ENCODE peak calls at places on chromosomes 3 and 15, in six cellular contexts. One of them, this sample, is unnamed. For H3K9me3 and H3K4me1, the result is how much of the 10 kb centered on the place peaks cover.

GRCh38 chr3:197181751-197182150 is 116.7 kb downstream of the DLG1 start:
- DNase-seq in heart left ventricle: peak
- DNase-seq in fibroblast of lung: peak
- DNase-seq in hepatocyte: peak
- DNase-seq in psoas muscle: peak
- DNase-seq in mammary epithelial cell: no peak
- DNase-seq in this sample: no peak

GRCh38 chr3:11385908-11386307 is 113.7 kb downstream of the ATG7 start:
- DNase-seq in fibroblast of lung: no peak
- DNase-seq in mammary epithelial cell: peak
- DNase-seq in psoas muscle: no peak
- DNase-seq in hepatocyte: no peak
- DNase-seq in heart left ventricle: no peak
- DNase-seq in this sample: no peak

GRCh38 chr15:92882697-92883642 is 17.2 kb upstream of the CHD2 start:
- DNase-seq in heart left ventricle: peak
- DNase-seq in mammary epithelial cell: no peak
- DNase-seq in psoas muscle: peak
- DNase-seq in fibroblast of lung: no peak
- DNase-seq in hepatocyte: peak
- DNase-seq in this sample: peak

GRCh38 chr3:3984053-3984452 is 184.8 kb downstream of the LRRN1 start:
- DNase-seq in psoas muscle: no peak
- DNase-seq in heart left ventricle: no peak
- DNase-seq in mammary epithelial cell: no peak
- DNase-seq in fibroblast of lung: no peak
- DNase-seq in hepatocyte: no peak
- DNase-seq in this sample: no peak

GRCh38 chr3:17580901-17581300 is 161.5 kb downstream of the TBC1D5 start:
- DNase-seq in heart left ventricle: no peak
- DNase-seq in fibroblast of lung: no peak
- DNase-seq in hepatocyte: no peak
- DNase-seq in psoas muscle: no peak
- DNase-seq in mammary epithelial cell: no peak
- DNase-seq in this sample: no peak

GRCh38 chr15:53434174-53434678 is 325.2 kb downstream of the WDR72 start:
- DNase-seq in heart left ventricle: no peak
- DNase-seq in fibroblast of lung: no peak
- DNase-seq in psoas muscle: no peak
- DNase-seq in mammary epithelial cell: no peak
- DNase-seq in hepatocyte: no peak
- DNase-seq in this sample: no peak

GRCh38 chr3:104460477-104461406 is 906.0 kb upstream of the ALCAM start:
- DNase-seq in fibroblast of lung: peak
- DNase-seq in mammary epithelial cell: peak
- DNase-seq in hepatocyte: peak
- DNase-seq in heart left ventricle: no peak
- DNase-seq in psoas muscle: no peak
- DNase-seq in this sample: no peak

GRCh38 chr3:63582943-63583500 is 69.5 kb upstream of the SNTN start:
- DNase-seq in psoas muscle: no peak
- DNase-seq in heart left ventricle: no peak
- DNase-seq in fibroblast of lung: no peak
- DNase-seq in hepatocyte: no peak
- DNase-seq in mammary epithelial cell: no peak
- DNase-seq in this sample: no peak

GRCh38 chr15:82952156-82953081 is at the start of gene HOMER2:
- DNase-seq in mammary epithelial cell: peak
- DNase-seq in psoas muscle: peak
- DNase-seq in hepatocyte: peak
- DNase-seq in fibroblast of lung: no peak
- DNase-seq in heart left ventricle: peak
- DNase-seq in this sample: peak

GRCh38 chr3:46867550-46867898 is 4.3 kb upstream of the MYL3 start:
- DNase-seq in psoas muscle: peak
- DNase-seq in mammary epithelial cell: no peak
- DNase-seq in fibroblast of lung: peak
- DNase-seq in hepatocyte: no peak
- DNase-seq in heart left ventricle: peak
- DNase-seq in this sample: peak

GRCh38 chr3:43754316-43754715 is 63.6 kb downstream of the ABHD5 start:
- DNase-seq in hepatocyte: no peak
- DNase-seq in fibroblast of lung: no peak
- DNase-seq in psoas muscle: no peak
- DNase-seq in heart left ventricle: no peak
- DNase-seq in mammary epithelial cell: no peak
- DNase-seq in this sample: no peak

GRCh38 chr3:16300881-16301359 is 35.9 kb downstream of the OXNAD1 start:
- DNase-seq in heart left ventricle: no peak
- DNase-seq in mammary epithelial cell: no peak
- DNase-seq in fibroblast of lung: no peak
- DNase-seq in hepatocyte: no peak
- DNase-seq in psoas muscle: no peak
- DNase-seq in this sample: no peak

GRCh38 chr15:67101981-67102929 is 36.9 kb downstream of the SMAD3 start:
- DNase-seq in mammary epithelial cell: peak
- DNase-seq in hepatocyte: no peak
- DNase-seq in psoas muscle: no peak
- DNase-seq in heart left ventricle: no peak
- DNase-seq in fibroblast of lung: peak
- DNase-seq in this sample: no peak

GRCh38 chr15:45640610-45641009 is 5.8 kb downstream of the SQOR start:
- DNase-seq in psoas muscle: no peak
- DNase-seq in fibroblast of lung: peak
- DNase-seq in heart left ventricle: no peak
- DNase-seq in hepatocyte: peak
- DNase-seq in mammary epithelial cell: peak
- DNase-seq in this sample: no peak

GRCh38 chr3:54873059-54873695 is 54.7 kb downstream of the LRTM1 start:
- DNase-seq in mammary epithelial cell: no peak
- DNase-seq in fibroblast of lung: no peak
- DNase-seq in psoas muscle: no peak
- DNase-seq in heart left ventricle: no peak
- DNase-seq in hepatocyte: no peak
- DNase-seq in this sample: no peak

GRCh38 chr3:111314146-111314873 is 227.7 kb upstream of the CD96 start:
- DNase-seq in psoas muscle: no peak
- DNase-seq in heart left ventricle: no peak
- DNase-seq in fibroblast of lung: no peak
- DNase-seq in hepatocyte: peak
- DNase-seq in mammary epithelial cell: no peak
- DNase-seq in this sample: peak

GRCh38 chr15:74863239-74864056 is 9.7 kb downstream of the SCAMP2 start:
- DNase-seq in psoas muscle: no peak
- DNase-seq in mammary epithelial cell: peak
- DNase-seq in fibroblast of lung: no peak
- DNase-seq in heart left ventricle: no peak
- DNase-seq in hepatocyte: no peak
- DNase-seq in this sample: no peak

GRCh38 chr3:157906627-157907026 is 199.6 kb downstream of the SHOX2 start:
- DNase-seq in psoas muscle: no peak
- DNase-seq in hepatocyte: no peak
- DNase-seq in heart left ventricle: no peak
- DNase-seq in fibroblast of lung: no peak
- DNase-seq in mammary epithelial cell: peak
- DNase-seq in this sample: no peak

GRCh38 chr3:124634210-124635168 is 95.8 kb upstream of the UMPS start:
- DNase-seq in fibroblast of lung: no peak
- DNase-seq in mammary epithelial cell: no peak
- DNase-seq in heart left ventricle: no peak
- DNase-seq in hepatocyte: peak
- DNase-seq in psoas muscle: no peak
- DNase-seq in this sample: no peak

GRCh38 chr15:66276546-66276945 is 16.8 kb upstream of the DIS3L start:
- DNase-seq in psoas muscle: no peak
- DNase-seq in heart left ventricle: no peak
- DNase-seq in mammary epithelial cell: no peak
- DNase-seq in fibroblast of lung: no peak
- DNase-seq in hepatocyte: no peak
- DNase-seq in this sample: no peak

GRCh38 chr3:7242303-7242635 is 381.4 kb downstream of the GRM7 start:
- DNase-seq in mammary epithelial cell: no peak
- DNase-seq in psoas muscle: no peak
- DNase-seq in heart left ventricle: no peak
- DNase-seq in fibroblast of lung: no peak
- DNase-seq in hepatocyte: no peak
- DNase-seq in this sample: no peak

GRCh38 chr3:145243875-145244274 is 917.1 kb downstream of the PLOD2 start:
- DNase-seq in fibroblast of lung: peak
- DNase-seq in mammary epithelial cell: peak
- DNase-seq in heart left ventricle: no peak
- DNase-seq in hepatocyte: no peak
- DNase-seq in psoas muscle: no peak
- DNase-seq in this sample: no peak

GRCh38 chr15:68637755-68638405 is 59.1 kb downstream of the CORO2B start:
- DNase-seq in hepatocyte: no peak
- DNase-seq in mammary epithelial cell: no peak
- DNase-seq in heart left ventricle: peak
- DNase-seq in psoas muscle: peak
- DNase-seq in fibroblast of lung: peak
- DNase-seq in this sample: peak

GRCh38 chr15:29364429-29365078 is 94.9 kb upstream of the NSMCE3 start:
- DNase-seq in heart left ventricle: no peak
- DNase-seq in hepatocyte: no peak
- DNase-seq in mammary epithelial cell: peak
- DNase-seq in fibroblast of lung: peak
- DNase-seq in psoas muscle: no peak
- DNase-seq in this sample: no peak

GRCh38 chr3:191804935-191805334 is 344.0 kb downstream of the PYDC2 start:
- DNase-seq in hepatocyte: no peak
- DNase-seq in heart left ventricle: no peak
- DNase-seq in fibroblast of lung: no peak
- DNase-seq in psoas muscle: no peak
- DNase-seq in mammary epithelial cell: no peak
- DNase-seq in this sample: no peak
- H3K9me3 ChIP-seq in hepatocyte: under half
- H3K9me3 ChIP-seq in heart left ventricle: under half
- H3K9me3 ChIP-seq in fibroblast of lung: under half
- H3K9me3 ChIP-seq in psoas muscle: under half
- H3K9me3 ChIP-seq in mammary epithelial cell: under half
- H3K9me3 ChIP-seq in this sample: under half

GRCh38 chr15:91660174-91660649 is 193.3 kb upstream of the SLCO3A1 start:
- DNase-seq in mammary epithelial cell: no peak
- DNase-seq in fibroblast of lung: no peak
- DNase-seq in psoas muscle: no peak
- DNase-seq in hepatocyte: no peak
- DNase-seq in heart left ventricle: no peak
- DNase-seq in this sample: no peak
- TF ChIP-seq CTCF in mammary epithelial cell: no peak
- TF ChIP-seq CTCF in fibroblast of lung: no peak
- TF ChIP-seq CTCF in psoas muscle: no peak
- TF ChIP-seq CTCF in hepatocyte: no peak
- TF ChIP-seq CTCF in heart left ventricle: no peak
- TF ChIP-seq CTCF in this sample: no peak

DNA sequence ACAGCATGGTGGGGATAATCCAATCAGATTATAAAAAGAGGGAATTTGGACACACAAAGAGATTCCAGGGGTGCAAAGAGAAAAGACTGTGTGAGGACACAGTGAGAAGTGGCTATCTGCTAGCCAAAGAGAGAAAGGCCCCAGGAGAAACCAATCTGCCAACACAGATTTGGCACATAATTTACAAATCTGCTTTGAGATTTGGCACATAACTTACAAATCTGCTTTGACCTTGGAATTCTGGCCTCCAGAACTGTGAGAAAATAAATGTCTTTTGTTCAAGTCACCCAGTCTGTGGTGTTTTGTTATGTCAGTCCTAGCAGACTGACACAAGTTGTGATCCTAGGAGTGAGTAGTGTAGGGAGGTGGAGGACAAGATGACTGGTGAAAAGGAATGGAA is 3.5 kb upstream of the TM4SF18 start:
- DNase-seq in hepatocyte: no peak
- DNase-seq in mammary epithelial cell: no peak
- DNase-seq in heart left ventricle: no peak
- DNase-seq in psoas muscle: no peak
- DNase-seq in fibroblast of lung: no peak
- DNase-seq in this sample: no peak
- H3K4me1 ChIP-seq in hepatocyte: under half
- H3K4me1 ChIP-seq in mammary epithelial cell: under half
- H3K4me1 ChIP-seq in heart left ventricle: under half
- H3K4me1 ChIP-seq in psoas muscle: under half
- H3K4me1 ChIP-seq in fibroblast of lung: under half
- H3K4me1 ChIP-seq in this sample: under half

GRCh38 chr15:25058080-25058785 is 103.4 kb downstream of the SNRPN start:
- DNase-seq in heart left ventricle: no peak
- DNase-seq in hepatocyte: no peak
- DNase-seq in mammary epithelial cell: no peak
- DNase-seq in psoas muscle: no peak
- DNase-seq in fibroblast of lung: no peak
- DNase-seq in this sample: peak

GRCh38 chr15:25054943-25055342 is 100.2 kb downstream of the SNRPN start:
- DNase-seq in psoas muscle: no peak
- DNase-seq in heart left ventricle: no peak
- DNase-seq in mammary epithelial cell: no peak
- DNase-seq in hepatocyte: no peak
- DNase-seq in fibroblast of lung: no peak
- DNase-seq in this sample: no peak

GRCh38 chr15:25055356-25056068 is 100.7 kb downstream of the SNRPN start:
- DNase-seq in heart left ventricle: no peak
- DNase-seq in fibroblast of lung: no peak
- DNase-seq in psoas muscle: no peak
- DNase-seq in hepatocyte: no peak
- DNase-seq in mammary epithelial cell: no peak
- DNase-seq in this sample: no peak

GRCh38 chr15:25057574-25057973 is 102.8 kb downstream of the SNRPN start:
- DNase-seq in fibroblast of lung: no peak
- DNase-seq in hepatocyte: no peak
- DNase-seq in mammary epithelial cell: no peak
- DNase-seq in psoas muscle: no peak
- DNase-seq in heart left ventricle: no peak
- DNase-seq in this sample: no peak

DNA sequence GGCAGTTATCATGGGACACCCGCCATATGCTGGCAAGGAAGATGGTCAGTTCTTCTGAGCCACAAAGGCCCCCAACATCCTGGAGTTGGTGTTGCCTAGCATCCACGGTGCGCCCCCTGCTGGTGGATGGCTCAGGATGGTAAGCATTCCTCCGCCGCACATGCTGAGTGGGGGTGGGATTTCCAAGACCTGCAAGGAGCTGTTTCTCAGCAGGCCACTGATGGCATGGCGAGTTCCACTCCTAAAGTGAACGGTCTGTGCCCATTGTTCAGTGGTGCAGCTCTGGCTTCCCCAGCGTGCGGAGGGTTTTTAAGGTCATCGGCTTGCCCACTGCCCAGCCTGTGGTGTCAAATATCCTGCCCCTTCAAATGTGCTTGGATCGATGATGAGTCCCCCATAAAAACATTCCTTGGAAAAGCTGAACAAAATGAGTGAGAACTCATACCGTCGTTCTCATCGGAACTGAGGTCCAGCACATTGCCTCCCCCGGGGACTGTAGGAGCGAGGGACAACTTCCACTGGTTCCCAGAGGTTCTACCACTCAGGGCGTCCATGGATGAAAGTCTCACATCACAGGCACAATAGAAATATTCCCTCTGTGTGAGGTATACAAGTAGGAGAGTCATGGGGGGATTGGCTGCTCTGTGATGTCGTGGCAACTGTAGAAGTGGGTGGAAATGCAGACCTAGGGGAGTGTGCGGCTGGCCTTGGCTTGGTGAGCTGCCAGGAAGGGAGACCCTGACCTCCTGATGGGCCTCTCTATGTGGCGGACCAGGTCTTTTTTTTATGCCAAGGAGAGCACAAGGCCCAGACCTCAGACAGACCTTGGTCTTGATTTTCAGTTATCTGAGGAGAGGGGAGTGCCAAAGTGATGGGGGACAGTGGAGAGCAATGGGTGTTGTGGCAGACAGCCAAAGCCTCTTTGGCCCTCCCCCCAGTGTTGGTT is 102.0 kb downstream of the SNRPN start:
- DNase-seq in psoas muscle: no peak
- DNase-seq in hepatocyte: no peak
- DNase-seq in fibroblast of lung: no peak
- DNase-seq in heart left ventricle: no peak
- DNase-seq in mammary epithelial cell: no peak
- DNase-seq in this sample: no peak
- H3K9me3 ChIP-seq in psoas muscle: half or more
- H3K9me3 ChIP-seq in hepatocyte: half or more
- H3K9me3 ChIP-seq in fibroblast of lung: under half
- H3K9me3 ChIP-seq in heart left ventricle: half or more
- H3K9me3 ChIP-seq in mammary epithelial cell: half or more
- H3K9me3 ChIP-seq in this sample: half or more